ENCODE peak calls at places on chromosomes 3 and 15, in four cellular contexts. Q is psoas muscle, E is left ventricle myocardium inferior, V is heart left ventricle. A is an unnamed sample.

GRCh38 chr3:100756441-100756840 is 47.1 kb downstream of the TFG start:
- DNase-seq in Q (peak), E (peak), V (peak), A (no peak)

GRCh38 chr15:74683758-74684157 is 12.1 kb downstream of the EDC3 start:
- DNase-seq in E (no peak), V (no peak), Q (no peak), A (no peak)

GRCh38 chr3:49495016-49495415 is 24.9 kb downstream of the DAG1 start:
- DNase-seq in V (no peak), Q (no peak), E (no peak), A (no peak)

GRCh38 chr3:128648402-128648801 is 2.2 kb downstream of the RPN1 start:
- DNase-seq in Q (no peak), V (no peak), E (no peak), A (no peak)

GRCh38 chr3:171838218-171838720 is 4.9 kb upstream of the TMEM212 start:
- DNase-seq in Q (peak), E (peak), V (peak), A (peak)

GRCh38 chr3:188926141-188926540 is 245.6 kb upstream of the TPRG1 start:
- DNase-seq in Q (no peak), E (no peak), V (no peak), A (no peak)

GRCh38 chr15:75198560-75199346 is 2.9 kb upstream of the C15orf39 start:
- DNase-seq in V (no peak), E (no peak), Q (no peak), A (no peak)

GRCh38 chr3:184282941-184283340 is 7.1 kb downstream of the ECE2 start:
- DNase-seq in V (no peak), Q (no peak), E (no peak), A (no peak)

GRCh38 chr3:28476764-28477163 is 128.1 kb upstream of the AZI2 start:
- DNase-seq in Q (no peak), E (no peak), V (no peak), A (no peak)

GRCh38 chr3:124846189-124846588 is 41.0 kb downstream of the ITGB5 start:
- DNase-seq in V (no peak), E (no peak), Q (no peak), A (no peak)

GRCh38 chr3:65884072-65884471 is 154.6 kb downstream of the MAGI1 start:
- DNase-seq in Q (no peak), E (no peak), V (no peak), A (no peak)

GRCh38 chr3:178084938-178085816 is 451.1 kb upstream of the KCNMB2 start:
- DNase-seq in V (peak), E (peak), Q (peak), A (peak)

GRCh38 chr3:38165722-38166387 is 518 bp downstream of the OXSR1 start:
- DNase-seq in V (peak), Q (no peak), E (no peak), A (peak)

GRCh38 chr3:180184806-180185205 is 148.1 kb upstream of the PEX5L start:
- DNase-seq in V (no peak), Q (no peak), E (no peak), A (no peak)

GRCh38 chr3:128714887-128715496 is 11.0 kb upstream of the RAB7A start:
- DNase-seq in V (peak), Q (no peak), E (no peak), A (no peak)

GRCh38 chr15:49895337-49896223 is 223.5 kb downstream of the ATP8B4 start:
- DNase-seq in Q (no peak), E (no peak), V (no peak), A (no peak)

GRCh38 chr3:39668420-39668819 is 141.0 kb upstream of the MYRIP start:
- DNase-seq in E (no peak), Q (no peak), V (no peak), A (peak)

GRCh38 chr3:127139601-127140500 is 53.1 kb upstream of the PRR23E start:
- DNase-seq in V (no peak), Q (no peak), E (no peak), A (no peak)

GRCh38 chr3:84066920-84067319 is 891.9 kb upstream of the CADM2 start:
- DNase-seq in V (no peak), Q (no peak), E (no peak), A (no peak)

GRCh38 chr3:141076821-141077571 is 25.8 kb downstream of the SPSB4 start:
- DNase-seq in V (peak), E (peak), Q (peak), A (peak)
- H3K4me3 ChIP-seq in V (peak), E (peak), Q (peak), A (no peak)

DNA sequence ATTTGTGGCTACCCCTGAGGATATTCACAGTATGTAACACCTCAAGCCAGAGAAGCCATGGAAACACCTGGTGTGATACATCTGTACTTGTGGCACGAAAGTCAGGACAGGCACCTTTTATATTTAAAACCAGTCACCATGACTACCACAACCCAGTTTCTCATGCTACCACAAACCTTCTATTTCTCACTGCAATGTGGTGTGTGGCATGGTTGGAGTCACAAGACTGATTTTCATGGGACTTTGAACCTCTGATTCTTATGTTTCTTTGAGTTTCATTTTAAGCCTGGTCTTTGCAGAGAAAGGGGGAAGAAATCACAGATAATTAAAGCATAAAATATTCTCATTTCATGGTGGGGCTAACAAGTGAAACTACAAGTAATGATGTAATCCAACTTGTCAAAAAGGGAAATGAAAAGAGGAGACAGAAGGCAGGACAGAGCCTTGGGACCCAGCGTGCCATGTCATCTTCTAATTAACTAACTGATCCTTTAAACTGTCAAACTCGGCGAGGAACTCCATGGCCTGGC is 175.9 kb downstream of the PDZRN3 start:
- DNase-seq in V (no peak), Q (no peak), E (no peak), A (no peak)
- H3K4me3 ChIP-seq in V (no peak), Q (no peak), E (no peak), A (no peak)

GRCh38 chr15:45642203-45642932 is 7.5 kb downstream of the SQOR start:
- DNase-seq in Q (peak), V (no peak), E (no peak), A (no peak)
- H3K4me3 ChIP-seq in Q (peak), V (no peak), E (no peak), A (no peak)

GRCh38 chr15:70092462-70092850 is 5.3 kb downstream of the TLE3 start:
- DNase-seq in Q (no peak), E (no peak), V (no peak), A (no peak)
- H3K4me3 ChIP-seq in Q (peak), E (no peak), V (no peak), A (no peak)

GRCh38 chr15:48641416-48641815 is 4.1 kb downstream of the FBN1 start:
- DNase-seq in Q (no peak), E (no peak), V (no peak), A (peak)
- H3K4me3 ChIP-seq in Q (peak), E (peak), V (peak), A (no peak)

GRCh38 chr3:194183271-194183670 is 47.3 kb downstream of the HES1 start:
- DNase-seq in E (no peak), V (no peak), Q (no peak), A (no peak)

GRCh38 chr3:194184265-194184751 is 48.4 kb downstream of the HES1 start:
- DNase-seq in Q (no peak), V (no peak), E (no peak), A (no peak)

GRCh38 chr3:194181612-194182011 is 45.7 kb downstream of the HES1 start:
- DNase-seq in Q (no peak), E (no peak), V (no peak), A (no peak)

GRCh38 chr3:194185225-194185624 is 49.3 kb downstream of the HES1 start:
- DNase-seq in E (no peak), V (no peak), Q (no peak), A (no peak)

GRCh38 chr3:194182130-194182529 is 46.2 kb downstream of the HES1 start:
- DNase-seq in E (no peak), Q (no peak), V (no peak), A (no peak)
- H3K4me3 ChIP-seq in E (no peak), Q (no peak), V (no peak), A (no peak)

DNA sequence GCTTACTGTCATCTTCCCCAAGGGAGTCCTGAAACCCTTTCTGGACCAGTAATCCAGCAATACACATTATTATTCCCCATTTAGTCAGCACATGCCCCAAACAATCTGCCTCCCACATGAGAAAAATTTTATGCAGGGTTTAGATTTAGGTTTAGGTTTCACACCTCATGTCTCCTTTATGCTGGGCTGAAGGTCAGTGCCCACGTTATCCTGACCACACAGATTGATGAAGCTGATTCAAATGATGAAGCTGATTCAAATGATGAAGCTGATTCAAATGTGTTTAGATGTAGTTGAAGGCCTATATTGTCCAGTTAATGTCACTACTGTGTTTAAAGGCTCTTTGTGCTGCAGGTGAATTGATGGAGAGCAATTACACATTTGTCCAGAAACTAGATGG is 18.1 kb upstream of the ZBED2 start:
- DNase-seq in E (no peak), Q (no peak), V (no peak), A (no peak)
- H3K4me3 ChIP-seq in E (no peak), Q (no peak), V (no peak), A (no peak)

GRCh38 chr3:194162070-194162678 is 26.2 kb downstream of the HES1 start:
- DNase-seq in E (no peak), V (no peak), Q (no peak), A (no peak)

GRCh38 chr3:194165619-194166018 is 29.7 kb downstream of the HES1 start:
- DNase-seq in Q (no peak), E (no peak), V (no peak), A (no peak)

GRCh38 chr3:194161181-194162045 is 25.5 kb downstream of the HES1 start:
- DNase-seq in V (no peak), Q (no peak), E (no peak), A (no peak)

GRCh38 chr3:194162817-194163584 is 27.1 kb downstream of the HES1 start:
- DNase-seq in Q (no peak), E (no peak), V (no peak), A (no peak)

GRCh38 chr3:194163697-194164096 is 27.7 kb downstream of the HES1 start:
- DNase-seq in E (no peak), Q (no peak), V (no peak), A (no peak)
- H3K4me3 ChIP-seq in E (no peak), Q (no peak), V (no peak), A (no peak)

GRCh38 chr15:80778964-80779657 is at the start of gene CEMIP:
- DNase-seq in E (peak), Q (peak), V (peak), A (peak)

GRCh38 chr15:80778621-80778963 is 578 bp upstream of the CEMIP start:
- DNase-seq in V (no peak), Q (no peak), E (no peak), A (no peak)

GRCh38 chr15:80777836-80778620 is 1.1 kb upstream of the CEMIP start:
- DNase-seq in V (no peak), E (no peak), Q (no peak), A (no peak)

GRCh38 chr15:80779658-80780415 is 667 bp downstream of the CEMIP start:
- DNase-seq in E (no peak), V (no peak), Q (peak), A (peak)

DNA sequence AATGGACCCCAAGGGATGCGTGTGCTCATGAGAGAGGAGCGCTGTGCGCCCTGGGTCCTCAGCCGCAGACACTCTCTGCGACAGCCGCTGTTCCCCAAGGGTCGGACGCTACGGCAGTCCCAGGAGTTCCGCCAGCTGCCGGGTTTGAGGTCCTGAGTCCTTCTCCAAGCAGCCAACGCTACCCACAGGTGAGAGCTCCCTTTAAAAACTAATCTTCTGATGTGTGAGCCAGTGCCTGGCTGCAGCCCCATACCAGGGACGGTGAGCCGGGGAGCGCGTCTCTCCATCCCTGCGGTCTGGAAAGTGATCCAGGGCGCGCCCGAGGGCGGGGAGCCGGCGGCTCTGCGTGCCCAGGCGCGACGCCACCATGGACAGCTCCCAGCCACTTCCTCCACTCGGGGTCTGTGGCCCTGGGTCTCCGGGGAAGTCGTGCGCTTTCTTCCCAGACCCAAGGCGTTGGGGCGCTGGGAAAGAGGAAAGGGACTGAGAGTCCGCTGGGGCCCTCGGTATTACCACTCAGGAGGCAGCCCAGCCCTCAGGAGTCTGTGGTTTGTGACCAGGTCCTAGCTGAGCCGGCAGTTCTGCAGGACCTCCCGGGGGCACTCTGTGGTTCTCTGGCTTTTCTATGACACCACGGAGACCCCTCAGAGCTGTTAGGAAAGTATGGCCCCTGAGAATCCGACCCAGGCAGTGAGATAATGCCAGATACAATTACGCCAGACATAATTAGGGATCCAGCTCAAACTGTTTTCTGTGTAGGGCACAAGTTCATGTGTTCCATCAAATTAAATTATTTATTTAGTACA is 1.4 kb downstream of the CEMIP start:
- DNase-seq in Q (peak), V (peak), E (peak), A (peak)
- H3K4me3 ChIP-seq in Q (peak), V (peak), E (peak), A (peak)

GRCh38 chr3:190119734-190120133 is 963 bp downstream of the P3H2 start:
- DNase-seq in E (no peak), Q (no peak), V (no peak), A (no peak)
- H3K4me3 ChIP-seq in E (peak), Q (peak), V (peak), A (peak)